ENCODE peak calls at places on chromosomes 1 and 21, in ten cellular contexts. D, Q, O, G, C, X, Y, H, E and V are unnamed samples.

GRCh38 chr1:118104956-118105355 is 80.1 kb downstream of the SPAG17 start:
- DNase-seq in D (no peak), Q (no peak), O (no peak), G (no peak), C (no peak), X (no peak), Y (no peak), H (no peak), E (no peak), V (no peak)

GRCh38 chr21:34123609-34124008 is 50.2 kb downstream of the MRPS6 start:
- DNase-seq in D (no peak), Q (no peak), O (no peak), G (no peak), C (no peak), X (no peak), Y (no peak), H (no peak), E (no peak), V (no peak)

GRCh38 chr21:44592446-44593365 is at the start of gene KRTAP10-6:
- DNase-seq in D (peak; percentile 59), Q (no peak), O (no peak), G (no peak), C (no peak), X (no peak), Y (peak; percentile 35), H (no peak), E (peak; percentile 49), V (no peak)

GRCh38 chr1:24709748-24710416 is 35.4 kb upstream of the CLIC4 start:
- DNase-seq in D (no peak), Q (no peak), O (no peak), G (no peak), C (no peak), X (no peak), Y (no peak), H (peak; percentile 20), E (no peak), V (no peak)

GRCh38 chr1:220966874-220967631 is 87.8 kb downstream of the HLX start:
- DNase-seq in D (no peak), Q (no peak), O (no peak), G (no peak), C (no peak), X (no peak), Y (no peak), H (no peak), E (no peak), V (no peak)

GRCh38 chr1:67626495-67627235 is 58.3 kb upstream of the GADD45A start:
- DNase-seq in D (no peak), Q (no peak), O (no peak), G (no peak), C (no peak), X (no peak), Y (no peak), H (no peak), E (no peak), V (no peak)

GRCh38 chr1:99326215-99326949 is 62.1 kb downstream of the PLPPR4 start:
- DNase-seq in D (no peak), Q (no peak), O (no peak), G (no peak), C (no peak), X (no peak), Y (no peak), H (no peak), E (no peak), V (no peak)

GRCh38 chr1:1361982-1362423 is 3.6 kb upstream of the MXRA8 start:
- DNase-seq in D (peak; percentile 81), Q (no peak), O (peak; percentile 31), G (peak; percentile 69), C (peak; percentile 63), X (no peak), Y (peak; percentile 61), H (no peak), E (peak; percentile 61), V (peak; percentile 66)

GRCh38 chr1:111570781-111571181 is 48.8 kb upstream of the RAP1A start:
- DNase-seq in D (no peak), Q (no peak), O (no peak), G (no peak), C (no peak), X (no peak), Y (peak; percentile 49), H (peak; percentile 41), E (no peak), V (no peak)
- H3K27ac ChIP-seq in D (no peak overlapping the region), Q (no peak overlapping the region), O (no peak overlapping the region), G (no peak overlapping the region), C (no peak overlapping the region), X (no peak overlapping the region), Y (no peak overlapping the region), H (no peak overlapping the region), E (no peak overlapping the region), V (no peak overlapping the region)

GRCh38 chr1:19402031-19402430 is 83.3 kb downstream of the CAPZB start:
- DNase-seq in D (no peak), Q (no peak), O (no peak), G (no peak), C (no peak), X (no peak), Y (no peak), H (no peak), E (no peak), V (no peak)

GRCh38 chr1:19405195-19405760 is 80.1 kb downstream of the CAPZB start:
- DNase-seq in D (no peak), Q (peak; percentile 72), O (no peak), G (no peak), C (no peak), X (no peak), Y (no peak), H (no peak), E (no peak), V (no peak)

GRCh38 chr1:19400875-19401854 is 84.2 kb downstream of the CAPZB start:
- DNase-seq in D (no peak), Q (peak; percentile 73), O (no peak), G (no peak), C (no peak), X (no peak), Y (peak; percentile 55), H (no peak), E (no peak), V (no peak)

GRCh38 chr1:19404748-19405147 is 80.6 kb downstream of the CAPZB start:
- DNase-seq in D (no peak), Q (no peak), O (no peak), G (no peak), C (no peak), X (no peak), Y (no peak), H (no peak), E (no peak), V (no peak)

DNA sequence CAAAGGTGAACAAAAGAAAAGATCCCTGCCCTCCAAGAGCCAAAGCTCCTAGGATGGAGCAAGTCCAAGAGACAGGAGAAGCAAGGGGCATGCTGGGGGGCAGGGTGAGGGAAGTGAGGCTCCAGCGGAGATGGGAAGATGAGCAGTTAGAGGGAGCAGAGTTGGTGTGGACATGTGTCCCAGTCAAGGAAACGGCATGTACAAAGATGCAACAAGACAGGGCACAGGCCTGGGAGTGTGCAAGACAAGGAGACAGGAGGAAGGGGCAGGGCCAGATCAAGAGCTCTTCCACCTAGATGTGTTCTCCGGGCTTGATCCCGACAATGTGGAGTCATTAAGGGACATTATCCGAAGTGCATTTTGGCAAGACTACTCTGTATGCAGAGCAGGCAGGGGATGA is 82.1 kb downstream of the CAPZB start:
- DNase-seq in D (no peak), Q (no peak), O (no peak), G (no peak), C (no peak), X (no peak), Y (no peak), H (no peak), E (no peak), V (no peak)
- H3K4me1 ChIP-seq in D (peaks cover 87% of the 10 kb centered on the region), Q (peaks cover 77% of the 10 kb centered on the region), O (no peaks in the 10 kb centered on the region), G (peaks cover under 1% of the 10 kb centered on the region), C (peaks cover 98% of the 10 kb centered on the region), X (peaks cover 5% of the 10 kb centered on the region), Y (peaks cover 9% of the 10 kb centered on the region), H (peaks cover 51% of the 10 kb centered on the region), E (no peaks in the 10 kb centered on the region), V (peaks cover 34% of the 10 kb centered on the region)

DNA sequence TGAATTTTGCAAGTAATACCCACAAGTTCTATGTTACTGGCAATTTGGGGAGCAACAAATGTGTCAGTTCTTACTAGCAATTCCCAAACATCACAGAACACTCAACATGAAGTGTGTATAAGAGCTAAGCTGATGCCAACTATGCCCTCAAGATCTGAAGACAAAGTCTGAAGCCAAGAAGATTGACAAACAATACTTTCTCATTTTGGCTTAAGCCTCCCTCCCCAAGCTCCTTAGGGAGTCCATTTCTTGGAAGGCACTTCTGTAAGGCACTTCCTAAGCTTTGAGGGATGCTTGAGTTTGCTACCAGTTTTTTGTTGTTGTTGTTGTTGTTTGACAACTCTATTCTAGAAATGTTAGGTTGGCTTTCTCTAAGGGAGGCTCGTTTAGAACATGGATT is 154.4 kb upstream of the ZNF644 start:
- DNase-seq in D (no peak), Q (no peak), O (no peak), G (no peak), C (no peak), X (no peak), Y (no peak), H (no peak), E (no peak), V (no peak)
- H3K27ac ChIP-seq in D (no peak overlapping the region), Q (no peak overlapping the region), O (no peak overlapping the region), G (no peak overlapping the region), C (no peak overlapping the region), X (no peak overlapping the region), Y (no peak overlapping the region), H (no peak overlapping the region), E (no peak overlapping the region), V (no peak overlapping the region)

GRCh38 chr1:96362623-96363022 is 359.0 kb upstream of the PTBP2 start:
- DNase-seq in D (no peak), Q (no peak), O (no peak), G (no peak), C (no peak), X (no peak), Y (no peak), H (no peak), E (no peak), V (no peak)

GRCh38 chr1:96360036-96360795 is 361.4 kb upstream of the PTBP2 start:
- DNase-seq in D (no peak), Q (no peak), O (no peak), G (no peak), C (no peak), X (no peak), Y (no peak), H (no peak), E (no peak), V (no peak)

GRCh38 chr1:96364576-96364975 is 357.0 kb upstream of the PTBP2 start:
- DNase-seq in D (no peak), Q (no peak), O (no peak), G (no peak), C (no peak), X (no peak), Y (no peak), H (no peak), E (no peak), V (no peak)

GRCh38 chr1:96361251-96361856 is 360.2 kb upstream of the PTBP2 start:
- DNase-seq in D (no peak), Q (no peak), O (no peak), G (no peak), C (no peak), X (no peak), Y (no peak), H (no peak), E (no peak), V (no peak)

DNA sequence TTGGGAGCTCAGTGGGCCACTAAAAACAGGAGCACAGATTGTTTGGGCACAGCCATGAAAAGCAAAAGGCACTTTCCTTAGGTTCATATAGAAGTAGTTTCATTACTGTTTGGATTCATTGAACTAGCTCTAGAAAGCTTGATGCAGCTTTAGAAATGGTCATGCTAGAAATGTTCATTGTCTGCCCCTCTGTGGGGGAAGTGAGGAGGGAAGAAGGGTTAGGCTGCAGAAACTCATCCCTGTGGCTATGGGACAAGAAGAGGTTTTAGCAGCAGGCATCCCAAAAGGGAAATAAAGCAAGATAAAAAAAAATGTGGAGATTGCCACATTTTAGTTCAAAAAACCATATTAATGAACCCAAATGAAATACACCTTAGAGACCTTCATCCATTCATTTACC is 359.6 kb upstream of the PTBP2 start:
- DNase-seq in D (no peak), Q (no peak), O (no peak), G (no peak), C (no peak), X (no peak), Y (no peak), H (no peak), E (no peak), V (no peak)
- H3K4me1 ChIP-seq in D (peaks cover 3% of the 10 kb centered on the region), Q (no peaks in the 10 kb centered on the region), O (no peaks in the 10 kb centered on the region), G (no peaks in the 10 kb centered on the region), C (no peaks in the 10 kb centered on the region), X (no peaks in the 10 kb centered on the region), Y (no peaks in the 10 kb centered on the region), H (no peaks in the 10 kb centered on the region), E (no peaks in the 10 kb centered on the region), V (no peaks in the 10 kb centered on the region)